ENCODE peak calls at places on chromosomes 2 and 18, in six cellular contexts. One of them, this sample, is unnamed.

GRCh38 chr2:117763806-117764205 is 50.7 kb upstream of the DDX18 start:
- DNase-seq in cardiac fibroblast: no peak
- DNase-seq in dorsolateral prefrontal cortex: no peak
- DNase-seq in fibroblast of pulmonary artery: no peak
- DNase-seq in choroid plexus epithelial cell: no peak
- DNase-seq in upper lobe of right lung: no peak
- DNase-seq in this sample: no peak

GRCh38 chr2:36698978-36699377 is 2.5 kb downstream of the VIT start:
- DNase-seq in choroid plexus epithelial cell: peak
- DNase-seq in upper lobe of right lung: no peak
- DNase-seq in fibroblast of pulmonary artery: peak
- DNase-seq in cardiac fibroblast: peak
- DNase-seq in dorsolateral prefrontal cortex: no peak
- DNase-seq in this sample: peak

GRCh38 chr2:201883559-201883958 is 77.2 kb downstream of the CDK15 start:
- DNase-seq in cardiac fibroblast: no peak
- DNase-seq in choroid plexus epithelial cell: no peak
- DNase-seq in dorsolateral prefrontal cortex: no peak
- DNase-seq in upper lobe of right lung: no peak
- DNase-seq in fibroblast of pulmonary artery: no peak
- DNase-seq in this sample: no peak

GRCh38 chr2:949384-949893 is 1.2 kb upstream of the SNTG2 start:
- DNase-seq in cardiac fibroblast: no peak
- DNase-seq in dorsolateral prefrontal cortex: no peak
- DNase-seq in choroid plexus epithelial cell: no peak
- DNase-seq in fibroblast of pulmonary artery: no peak
- DNase-seq in upper lobe of right lung: no peak
- DNase-seq in this sample: no peak

GRCh38 chr2:8647462-8647857 is 34.4 kb upstream of the ID2 start:
- DNase-seq in upper lobe of right lung: peak
- DNase-seq in fibroblast of pulmonary artery: no peak
- DNase-seq in cardiac fibroblast: no peak
- DNase-seq in dorsolateral prefrontal cortex: no peak
- DNase-seq in choroid plexus epithelial cell: no peak
- DNase-seq in this sample: no peak

GRCh38 chr2:97992836-97993825 is 2.6 kb downstream of the TMEM131 start:
- DNase-seq in fibroblast of pulmonary artery: no peak
- DNase-seq in dorsolateral prefrontal cortex: no peak
- DNase-seq in choroid plexus epithelial cell: no peak
- DNase-seq in cardiac fibroblast: no peak
- DNase-seq in upper lobe of right lung: no peak
- DNase-seq in this sample: peak

GRCh38 chr2:6793371-6793770 is 72.3 kb downstream of the CMPK2 start:
- DNase-seq in upper lobe of right lung: no peak
- DNase-seq in choroid plexus epithelial cell: peak
- DNase-seq in fibroblast of pulmonary artery: no peak
- DNase-seq in dorsolateral prefrontal cortex: no peak
- DNase-seq in cardiac fibroblast: no peak
- DNase-seq in this sample: peak

GRCh38 chr18:48123324-48123723 is 192.9 kb upstream of the SMAD2 start:
- DNase-seq in fibroblast of pulmonary artery: no peak
- DNase-seq in upper lobe of right lung: no peak
- DNase-seq in cardiac fibroblast: no peak
- DNase-seq in choroid plexus epithelial cell: no peak
- DNase-seq in dorsolateral prefrontal cortex: no peak
- DNase-seq in this sample: no peak

GRCh38 chr2:36389081-36389480 is 33.5 kb downstream of the CRIM1 start:
- DNase-seq in dorsolateral prefrontal cortex: no peak
- DNase-seq in fibroblast of pulmonary artery: peak
- DNase-seq in cardiac fibroblast: peak
- DNase-seq in choroid plexus epithelial cell: peak
- DNase-seq in upper lobe of right lung: no peak
- DNase-seq in this sample: no peak

GRCh38 chr2:30768708-30769580 is 38.3 kb downstream of the CAPN13 start:
- DNase-seq in cardiac fibroblast: no peak
- DNase-seq in upper lobe of right lung: no peak
- DNase-seq in fibroblast of pulmonary artery: no peak
- DNase-seq in dorsolateral prefrontal cortex: no peak
- DNase-seq in choroid plexus epithelial cell: no peak
- DNase-seq in this sample: no peak

GRCh38 chr2:170500770-170501169 is 214.4 kb upstream of the SP5 start:
- DNase-seq in dorsolateral prefrontal cortex: no peak
- DNase-seq in upper lobe of right lung: no peak
- DNase-seq in fibroblast of pulmonary artery: no peak
- DNase-seq in cardiac fibroblast: no peak
- DNase-seq in choroid plexus epithelial cell: no peak
- DNase-seq in this sample: no peak

GRCh38 chr2:174335605-174336402 is 1.1 kb downstream of the SP9 start:
- DNase-seq in cardiac fibroblast: no peak
- DNase-seq in upper lobe of right lung: no peak
- DNase-seq in choroid plexus epithelial cell: no peak
- DNase-seq in fibroblast of pulmonary artery: no peak
- DNase-seq in dorsolateral prefrontal cortex: no peak
- DNase-seq in this sample: no peak

GRCh38 chr18:9992300-9992987 is 78.6 kb downstream of the VAPA start:
- DNase-seq in choroid plexus epithelial cell: no peak
- DNase-seq in dorsolateral prefrontal cortex: no peak
- DNase-seq in fibroblast of pulmonary artery: peak
- DNase-seq in upper lobe of right lung: no peak
- DNase-seq in cardiac fibroblast: peak
- DNase-seq in this sample: no peak

GRCh38 chr2:225788571-225788970 is 389.1 kb downstream of the NYAP2 start:
- DNase-seq in choroid plexus epithelial cell: no peak
- DNase-seq in dorsolateral prefrontal cortex: no peak
- DNase-seq in fibroblast of pulmonary artery: no peak
- DNase-seq in cardiac fibroblast: no peak
- DNase-seq in upper lobe of right lung: no peak
- DNase-seq in this sample: no peak

GRCh38 chr2:16285813-16286510 is 345.6 kb downstream of the MYCN start:
- DNase-seq in cardiac fibroblast: no peak
- DNase-seq in fibroblast of pulmonary artery: no peak
- DNase-seq in dorsolateral prefrontal cortex: no peak
- DNase-seq in choroid plexus epithelial cell: no peak
- DNase-seq in upper lobe of right lung: no peak
- DNase-seq in this sample: no peak

GRCh38 chr2:237189799-237190198 is 104.1 kb downstream of the COPS8 start:
- DNase-seq in cardiac fibroblast: no peak
- DNase-seq in choroid plexus epithelial cell: no peak
- DNase-seq in fibroblast of pulmonary artery: no peak
- DNase-seq in dorsolateral prefrontal cortex: no peak
- DNase-seq in upper lobe of right lung: no peak
- DNase-seq in this sample: no peak

GRCh38 chr18:10840768-10841167 is 308.6 kb downstream of the PIEZO2 start:
- DNase-seq in dorsolateral prefrontal cortex: no peak
- DNase-seq in upper lobe of right lung: no peak
- DNase-seq in choroid plexus epithelial cell: no peak
- DNase-seq in cardiac fibroblast: peak
- DNase-seq in fibroblast of pulmonary artery: peak
- DNase-seq in this sample: no peak

GRCh38 chr2:30765876-30766470 is 41.3 kb downstream of the CAPN13 start:
- DNase-seq in cardiac fibroblast: no peak
- DNase-seq in choroid plexus epithelial cell: no peak
- DNase-seq in upper lobe of right lung: no peak
- DNase-seq in dorsolateral prefrontal cortex: no peak
- DNase-seq in fibroblast of pulmonary artery: no peak
- DNase-seq in this sample: no peak

GRCh38 chr2:156598563-156598962 is 162.4 kb downstream of the GPD2 start:
- DNase-seq in fibroblast of pulmonary artery: no peak
- DNase-seq in dorsolateral prefrontal cortex: no peak
- DNase-seq in cardiac fibroblast: no peak
- DNase-seq in upper lobe of right lung: no peak
- DNase-seq in choroid plexus epithelial cell: no peak
- DNase-seq in this sample: no peak

GRCh38 chr18:42901161-42901560 is 214.3 kb downstream of the RIT2 start:
- DNase-seq in cardiac fibroblast: no peak
- DNase-seq in choroid plexus epithelial cell: no peak
- DNase-seq in upper lobe of right lung: no peak
- DNase-seq in fibroblast of pulmonary artery: no peak
- DNase-seq in dorsolateral prefrontal cortex: no peak
- DNase-seq in this sample: no peak

GRCh38 chr2:48129256-48129950 is 223.1 kb upstream of the FBXO11 start:
- DNase-seq in dorsolateral prefrontal cortex: no peak
- DNase-seq in choroid plexus epithelial cell: no peak
- DNase-seq in cardiac fibroblast: no peak
- DNase-seq in fibroblast of pulmonary artery: no peak
- DNase-seq in upper lobe of right lung: no peak
- DNase-seq in this sample: no peak

GRCh38 chr2:58923869-58924268 is 682.7 kb upstream of the FANCL start:
- DNase-seq in dorsolateral prefrontal cortex: no peak
- DNase-seq in upper lobe of right lung: no peak
- DNase-seq in fibroblast of pulmonary artery: peak
- DNase-seq in cardiac fibroblast: no peak
- DNase-seq in choroid plexus epithelial cell: peak
- DNase-seq in this sample: no peak

GRCh38 chr2:240390091-240391073 is 45.1 kb upstream of the GPC1 start:
- DNase-seq in choroid plexus epithelial cell: no peak
- DNase-seq in dorsolateral prefrontal cortex: peak
- DNase-seq in upper lobe of right lung: peak
- DNase-seq in cardiac fibroblast: no peak
- DNase-seq in fibroblast of pulmonary artery: no peak
- DNase-seq in this sample: no peak

GRCh38 chr18:11323359-11323819 is 174.0 kb upstream of the PIEZO2 start:
- DNase-seq in choroid plexus epithelial cell: peak
- DNase-seq in upper lobe of right lung: no peak
- DNase-seq in dorsolateral prefrontal cortex: no peak
- DNase-seq in fibroblast of pulmonary artery: peak
- DNase-seq in cardiac fibroblast: peak
- DNase-seq in this sample: no peak

GRCh38 chr2:207107551-207107950 is 58.2 kb downstream of the KLF7 start:
- DNase-seq in upper lobe of right lung: no peak
- DNase-seq in choroid plexus epithelial cell: no peak
- DNase-seq in fibroblast of pulmonary artery: no peak
- DNase-seq in dorsolateral prefrontal cortex: peak
- DNase-seq in cardiac fibroblast: no peak
- DNase-seq in this sample: no peak

GRCh38 chr2:206164261-206164862 is 4.7 kb downstream of the EEF1B2 start:
- DNase-seq in cardiac fibroblast: peak
- DNase-seq in choroid plexus epithelial cell: peak
- DNase-seq in dorsolateral prefrontal cortex: no peak
- DNase-seq in upper lobe of right lung: no peak
- DNase-seq in fibroblast of pulmonary artery: peak
- DNase-seq in this sample: peak

GRCh38 chr2:218405365-218406208 is 5.9 kb downstream of the CTDSP1 start:
- DNase-seq in choroid plexus epithelial cell: no peak
- DNase-seq in dorsolateral prefrontal cortex: no peak
- DNase-seq in fibroblast of pulmonary artery: no peak
- DNase-seq in upper lobe of right lung: peak
- DNase-seq in cardiac fibroblast: no peak
- DNase-seq in this sample: no peak

GRCh38 chr2:241880311-241881073 is 11.0 kb downstream of the RTP5 start:
- DNase-seq in cardiac fibroblast: no peak
- DNase-seq in upper lobe of right lung: no peak
- DNase-seq in choroid plexus epithelial cell: no peak
- DNase-seq in dorsolateral prefrontal cortex: no peak
- DNase-seq in fibroblast of pulmonary artery: no peak
- DNase-seq in this sample: no peak
- H3K4me3 ChIP-seq in cardiac fibroblast: peak
- H3K4me3 ChIP-seq in upper lobe of right lung: peak
- H3K4me3 ChIP-seq in choroid plexus epithelial cell: peak
- H3K4me3 ChIP-seq in dorsolateral prefrontal cortex: no peak
- H3K4me3 ChIP-seq in fibroblast of pulmonary artery: peak
- H3K4me3 ChIP-seq in this sample: peak

GRCh38 chr18:78810706-78811105 is 168.9 kb upstream of the SALL3 start:
- DNase-seq in cardiac fibroblast: no peak
- DNase-seq in choroid plexus epithelial cell: no peak
- DNase-seq in upper lobe of right lung: no peak
- DNase-seq in dorsolateral prefrontal cortex: no peak
- DNase-seq in fibroblast of pulmonary artery: no peak
- DNase-seq in this sample: no peak
- H3K4me3 ChIP-seq in cardiac fibroblast: no peak
- H3K4me3 ChIP-seq in choroid plexus epithelial cell: no peak
- H3K4me3 ChIP-seq in upper lobe of right lung: no peak
- H3K4me3 ChIP-seq in dorsolateral prefrontal cortex: no peak
- H3K4me3 ChIP-seq in fibroblast of pulmonary artery: no peak
- H3K4me3 ChIP-seq in this sample: no peak

DNA sequence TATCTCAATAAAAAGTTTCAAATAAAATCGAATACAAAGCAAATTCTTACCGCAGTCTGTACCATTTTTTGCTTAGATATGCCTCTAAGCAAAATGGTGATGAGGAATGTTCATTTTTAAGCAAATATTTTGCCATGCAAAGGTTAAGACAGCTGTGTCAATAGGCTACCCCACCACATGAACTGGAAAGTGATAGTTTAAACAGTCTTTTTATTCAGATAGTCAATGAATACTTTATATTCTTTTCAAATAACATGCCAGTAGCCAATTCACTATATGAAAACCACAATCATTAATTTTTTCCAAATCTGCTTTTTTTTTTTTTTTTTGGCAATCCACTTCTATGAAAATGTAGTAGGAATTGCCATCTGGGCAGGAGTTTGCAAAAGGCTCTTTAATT is 69.4 kb downstream of the SLC40A1 start:
- DNase-seq in upper lobe of right lung: no peak
- DNase-seq in choroid plexus epithelial cell: no peak
- DNase-seq in cardiac fibroblast: no peak
- DNase-seq in fibroblast of pulmonary artery: no peak
- DNase-seq in dorsolateral prefrontal cortex: no peak
- DNase-seq in this sample: no peak
- H3K4me3 ChIP-seq in upper lobe of right lung: no peak
- H3K4me3 ChIP-seq in choroid plexus epithelial cell: no peak
- H3K4me3 ChIP-seq in cardiac fibroblast: no peak
- H3K4me3 ChIP-seq in fibroblast of pulmonary artery: no peak
- H3K4me3 ChIP-seq in dorsolateral prefrontal cortex: no peak
- H3K4me3 ChIP-seq in this sample: no peak

GRCh38 chr18:80202264-80202998 is 44.9 kb downstream of the PARD6G start:
- DNase-seq in upper lobe of right lung: no peak
- DNase-seq in cardiac fibroblast: no peak
- DNase-seq in dorsolateral prefrontal cortex: no peak
- DNase-seq in choroid plexus epithelial cell: no peak
- DNase-seq in fibroblast of pulmonary artery: no peak
- DNase-seq in this sample: no peak
- H3K4me3 ChIP-seq in upper lobe of right lung: no peak
- H3K4me3 ChIP-seq in cardiac fibroblast: no peak
- H3K4me3 ChIP-seq in dorsolateral prefrontal cortex: no peak
- H3K4me3 ChIP-seq in choroid plexus epithelial cell: no peak
- H3K4me3 ChIP-seq in fibroblast of pulmonary artery: no peak
- H3K4me3 ChIP-seq in this sample: no peak

GRCh38 chr18:32553640-32554039 is 83.0 kb upstream of the GAREM1 start:
- DNase-seq in fibroblast of pulmonary artery: no peak
- DNase-seq in dorsolateral prefrontal cortex: no peak
- DNase-seq in choroid plexus epithelial cell: no peak
- DNase-seq in upper lobe of right lung: no peak
- DNase-seq in cardiac fibroblast: no peak
- DNase-seq in this sample: no peak
- H3K4me3 ChIP-seq in fibroblast of pulmonary artery: no peak
- H3K4me3 ChIP-seq in dorsolateral prefrontal cortex: no peak
- H3K4me3 ChIP-seq in choroid plexus epithelial cell: no peak
- H3K4me3 ChIP-seq in upper lobe of right lung: no peak
- H3K4me3 ChIP-seq in cardiac fibroblast: no peak
- H3K4me3 ChIP-seq in this sample: no peak